ENCODE peak calls at places on chromosomes 16 and 17, in seven cellular contexts. E, V, H, O, I, N and X are unnamed samples.
A peak's percentile ranks its signal among the peaks of the same experiment; 100 is the strongest.

GRCh38 chr17:77439382-77440013 is 298.7 kb downstream of the SEC14L1 start:
- DNase-seq in E (no peak), V (no peak), H (no peak), O (no peak), I (no peak), N (no peak), X (no peak)

GRCh38 chr17:52170963-52171572 is 12.6 kb upstream of the CA10 start:
- DNase-seq in E (no peak), V (peak; percentile 20), H (no peak), O (no peak), I (peak; percentile 45), N (peak; percentile 3), X (peak; percentile 19)

GRCh38 chr17:62611308-62611707 is 16.2 kb upstream of the MRC2 start:
- DNase-seq in E (no peak), V (no peak), H (no peak), O (no peak), I (no peak), N (no peak), X (no peak)

GRCh38 chr16:84278333-84278732 is 16.3 kb upstream of the WFDC1 start:
- DNase-seq in E (no peak), V (no peak), H (no peak), O (no peak), I (no peak), N (no peak), X (no peak)

GRCh38 chr17:58535431-58535830 is 21.0 kb upstream of the MTMR4 start:
- DNase-seq in E (no peak), V (no peak), H (peak; percentile 62), O (no peak), I (peak; percentile 36), N (peak; percentile 29), X (no peak)

GRCh38 chr17:6054372-6054771 is 15.8 kb upstream of the WSCD1 start:
- DNase-seq in E (no peak), V (no peak), H (no peak), O (no peak), I (no peak), N (no peak), X (no peak)

GRCh38 chr17:38361700-38362465 is 10.2 kb downstream of the SOCS7 start:
- DNase-seq in E (no peak), V (no peak), H (peak; percentile 32), O (no peak), I (peak; percentile 72), N (peak; percentile 42), X (no peak)

GRCh38 chr16:75263963-75264445 is 12.6 kb upstream of the BCAR1 start:
- DNase-seq in E (peak; percentile 42), V (no peak), H (no peak), O (peak; percentile 64), I (no peak), N (no peak), X (no peak)

GRCh38 chr17:34118564-34118963 is 136.5 kb upstream of the CCL2 start:
- DNase-seq in E (no peak), V (no peak), H (no peak), O (no peak), I (no peak), N (no peak), X (no peak)

GRCh38 chr17:61594294-61594825 is 3.3 kb upstream of the NACA2 start:
- DNase-seq in E (no peak), V (no peak), H (peak; percentile 12), O (no peak), I (no peak), N (no peak), X (no peak)

GRCh38 chr16:29877266-29877961 is 14.4 kb upstream of the CDIPT start:
- DNase-seq in E (no peak), V (peak; percentile 100), H (peak; percentile 27), O (no peak), I (peak; percentile 80), N (peak; percentile 46), X (no peak)

GRCh38 chr17:73325527-73325842 is 13.7 kb upstream of the CDC42EP4 start:
- DNase-seq in E (peak; percentile 65), V (no peak), H (no peak), O (peak; percentile 44), I (no peak), N (peak; percentile 85), X (no peak)
- TF ChIP-seq CTCF in E (peak; percentile 5), V (no peak), H (peak; percentile 19), O (no peak), I (no peak), N (peak; percentile 46), X (no peak)

DNA sequence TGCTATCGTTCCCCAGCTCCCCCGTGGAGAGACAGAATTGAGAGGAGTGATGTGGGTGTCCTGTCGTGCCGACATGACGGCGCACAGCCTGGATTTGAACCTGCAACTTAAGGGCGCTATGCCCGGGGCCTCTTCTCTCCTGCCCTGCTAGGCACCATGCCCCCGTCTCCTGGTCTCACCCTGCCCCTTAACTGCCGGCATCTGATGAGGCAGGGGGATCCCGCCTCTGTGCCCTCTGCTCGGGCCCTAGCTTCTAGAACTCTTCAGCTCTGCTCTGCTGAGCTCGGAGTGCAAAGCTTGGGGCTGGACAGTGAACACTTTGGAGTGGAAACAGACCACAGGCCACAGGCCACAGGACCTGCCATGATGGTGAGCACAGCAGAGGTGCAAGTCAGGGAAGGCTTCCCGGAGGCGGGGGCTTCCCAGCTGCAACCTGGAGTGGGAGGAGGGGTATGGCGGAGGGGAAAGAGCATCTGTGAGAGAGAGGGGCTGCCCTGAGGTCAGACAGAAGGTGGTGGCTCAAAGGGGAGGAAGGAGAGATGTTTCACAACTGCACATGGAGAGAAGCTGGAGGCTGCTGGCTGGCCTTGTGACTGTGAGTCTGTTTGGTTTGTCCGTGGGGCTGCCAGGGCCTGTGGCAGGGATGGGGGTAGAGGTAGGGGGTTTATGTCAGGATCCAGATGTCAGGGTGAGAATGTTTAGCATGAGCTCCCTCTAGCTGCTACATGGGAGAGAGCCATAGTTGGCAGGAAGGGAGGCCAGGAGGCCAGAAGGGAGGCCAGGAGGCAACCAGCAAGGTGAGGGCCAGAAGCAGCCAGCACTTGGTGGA is 107.8 kb downstream of the CRLF3 start:
- DNase-seq in E (no peak), V (peak; percentile 19), H (no peak), O (peak; percentile 56), I (no peak), N (peak; percentile 50), X (no peak)
- TF ChIP-seq CTCF in E (no peak), V (no peak), H (peak; percentile 26), O (no peak), I (no peak), N (peak; percentile 47), X (no peak)

DNA sequence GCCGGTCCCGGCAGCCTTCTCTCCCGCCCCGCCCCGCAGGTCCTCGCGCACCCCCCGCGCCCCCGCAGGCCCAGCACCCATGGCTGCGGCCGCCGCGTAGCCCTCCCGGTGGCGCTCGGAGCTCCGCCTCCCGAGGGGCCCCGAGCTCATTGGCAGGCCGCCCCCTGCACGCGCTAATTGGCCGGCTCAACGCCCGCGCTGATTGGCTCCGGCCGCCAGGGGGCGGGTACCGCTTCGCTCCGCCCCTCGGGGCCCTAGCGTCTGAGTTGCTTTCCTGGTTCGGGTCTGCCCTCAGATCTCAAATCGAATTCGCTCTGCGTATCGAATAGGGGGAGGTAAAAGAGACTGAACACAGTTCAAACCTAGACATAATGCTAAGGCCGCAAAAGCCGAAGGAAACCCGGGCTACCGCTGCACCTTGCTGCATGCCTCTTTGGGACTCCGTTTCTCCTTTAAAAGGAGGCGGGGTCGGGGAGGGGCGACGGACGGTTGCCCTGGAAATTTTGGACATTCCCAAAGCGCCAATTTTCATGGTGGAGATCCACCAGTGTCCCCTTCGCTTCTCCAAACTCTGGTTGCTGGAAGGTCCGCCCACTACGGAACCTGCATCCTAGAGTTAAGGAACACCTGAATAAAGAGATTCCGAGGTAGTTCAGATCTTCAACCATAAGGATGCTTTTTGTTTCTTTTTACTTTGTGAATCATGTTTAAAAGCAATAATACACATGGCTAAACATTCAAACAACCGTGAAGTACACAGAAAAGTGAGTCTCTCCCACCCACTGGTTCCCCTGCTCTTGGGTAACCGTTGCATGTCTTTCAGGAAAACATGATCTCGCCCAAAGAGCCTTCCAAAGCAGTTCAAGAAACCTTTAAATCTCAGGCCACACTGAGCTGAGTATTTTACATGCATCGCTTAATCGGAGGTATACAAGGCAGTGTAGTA is at the start of gene DEXI:
- DNase-seq in E (peak; percentile 94), V (peak; percentile 93), H (peak; percentile 84), O (peak; percentile 98), I (peak; percentile 99), N (peak; percentile 90), X (peak; percentile 93)
- TF ChIP-seq CTCF in E (peak; percentile 45), V (peak; percentile 48), H (no peak), O (peak; percentile 43), I (no peak), N (no peak), X (peak; percentile 26)

GRCh38 chr16:86566966-86567700 is 504 bp downstream of the FOXC2 start:
- DNase-seq in E (no peak), V (peak; percentile 53), H (peak; percentile 82), O (peak; percentile 73), I (no peak), N (peak; percentile 83), X (no peak)
- TF ChIP-seq CTCF in E (no peak), V (no peak), H (peak; percentile 7), O (no peak), I (no peak), N (no peak), X (no peak)

GRCh38 chr16:13892301-13892700 is 27.7 kb upstream of the ERCC4 start:
- DNase-seq in E (no peak), V (no peak), H (no peak), O (no peak), I (no peak), N (no peak), X (no peak)

GRCh38 chr16:13897806-13898205 is 22.1 kb upstream of the ERCC4 start:
- DNase-seq in E (no peak), V (no peak), H (no peak), O (no peak), I (no peak), N (no peak), X (no peak)

GRCh38 chr16:13898233-13898632 is 21.7 kb upstream of the ERCC4 start:
- DNase-seq in E (no peak), V (no peak), H (no peak), O (no peak), I (no peak), N (no peak), X (no peak)

GRCh38 chr16:13895516-13895915 is 24.4 kb upstream of the ERCC4 start:
- DNase-seq in E (no peak), V (no peak), H (no peak), O (no peak), I (no peak), N (no peak), X (no peak)

GRCh38 chr16:13896543-13897182 is 23.3 kb upstream of the ERCC4 start:
- DNase-seq in E (no peak), V (no peak), H (no peak), O (no peak), I (no peak), N (no peak), X (no peak)
- TF ChIP-seq CTCF in E (no peak), V (no peak), H (peak; percentile 9), O (no peak), I (no peak), N (peak; percentile 45), X (no peak)